ENCODE peak calls at places on chromosomes 1 and 21, in five cellular contexts. X is A673; J is OCI-M1; L is H9; T is CD8-positive, alpha-beta memory T cell. B is an unnamed sample.

GRCh38 chr1:178102218-178102617 is 8.3 kb downstream of the RASAL2 start:
- DNase-seq in J (no peak), T (no peak), X (no peak), L (no peak), B (no peak)

GRCh38 chr21:44013380-44014088 is 1.4 kb downstream of the TRAPPC10 start:
- DNase-seq in T (no peak), L (no peak), X (peak), J (peak), B (no peak)

GRCh38 chr1:6614019-6614952 is 755 bp downstream of the PHF13 start:
- DNase-seq in X (peak), T (peak), J (peak), L (no peak), B (no peak)

GRCh38 chr1:20233394-20233793 is 47.1 kb upstream of the PLA2G2C start:
- DNase-seq in X (peak), L (no peak), T (no peak), J (peak), B (no peak)

GRCh38 chr1:231414260-231415016 is 7.6 kb downstream of the EGLN1 start:
- DNase-seq in T (no peak), L (no peak), J (no peak), X (no peak), B (no peak)

GRCh38 chr1:9186082-9186859 is 48.3 kb upstream of the H6PD start:
- DNase-seq in J (no peak), X (no peak), L (no peak), T (no peak), B (no peak)

GRCh38 chr1:24503003-24503751 is 541 bp downstream of the RCAN3 start:
- DNase-seq in T (no peak), J (no peak), X (peak), L (no peak), B (peak)

GRCh38 chr1:116825735-116826438 is 71.7 kb downstream of the CD2 start:
- DNase-seq in L (peak), X (peak), T (no peak), J (no peak), B (peak)

GRCh38 chr1:47432071-47433036 is 5.5 kb upstream of the FOXD2 start:
- DNase-seq in T (peak), X (peak), L (peak), J (peak), B (peak)

GRCh38 chr1:15308135-15308534 is 61.1 kb downstream of the FHAD1 start:
- DNase-seq in T (no peak), L (no peak), X (no peak), J (no peak), B (no peak)

GRCh38 chr1:167066333-167067122 is 23.6 kb downstream of the GPA33 start:
- DNase-seq in T (peak), X (peak), L (peak), J (peak), B (peak)

GRCh38 chr1:41073971-41074370 is 52.4 kb upstream of the SLFNL1 start:
- DNase-seq in L (no peak), X (no peak), J (no peak), T (no peak), B (no peak)

GRCh38 chr1:204380293-204380831 is 20.6 kb upstream of the PLEKHA6 start:
- DNase-seq in J (no peak), T (no peak), L (no peak), X (no peak), B (peak)

GRCh38 chr1:160078392-160079195 is 2.7 kb upstream of the KCNJ9 start:
- DNase-seq in J (peak), X (peak), T (peak), L (peak), B (peak)

GRCh38 chr1:58823481-58824010 is 39.7 kb upstream of the JUN start:
- DNase-seq in X (no peak), T (no peak), J (no peak), L (no peak), B (peak)

GRCh38 chr1:204623365-204623893 is 62.1 kb downstream of the LRRN2 start:
- DNase-seq in J (peak), L (no peak), X (no peak), T (no peak), B (peak)

GRCh38 chr1:30058966-30059365 is 664.4 kb downstream of the MATN1 start:
- DNase-seq in L (no peak), J (no peak), X (peak), T (no peak), B (peak)

GRCh38 chr1:91545506-91546300 is 45.1 kb downstream of the CDC7 start:
- DNase-seq in L (no peak), T (no peak), X (no peak), J (no peak), B (no peak)

GRCh38 chr1:167984886-167985489 is 48.1 kb upstream of the MPC2 start:
- DNase-seq in T (no peak), J (peak), L (no peak), X (no peak), B (no peak)

GRCh38 chr1:87702455-87702854 is 373.8 kb downstream of the LMO4 start:
- DNase-seq in J (no peak), L (no peak), T (no peak), X (no peak), B (no peak)

GRCh38 chr21:34243562-34243961 is 120.2 kb upstream of the KCNE2 start:
- DNase-seq in L (peak), J (peak), T (no peak), X (peak), B (peak)

GRCh38 chr1:156476501-156477298 is 23.9 kb downstream of the MEF2D start:
- DNase-seq in J (no peak), X (peak), T (no peak), L (peak), B (peak)

GRCh38 chr1:7009741-7010525 is 224.7 kb downstream of the CAMTA1 start:
- DNase-seq in J (no peak), L (no peak), T (no peak), X (no peak), B (no peak)

GRCh38 chr1:85502625-85503083 is 37.7 kb upstream of the DDAH1 start:
- DNase-seq in T (no peak), L (peak), X (peak), J (peak), B (peak)

GRCh38 chr1:28494737-28495136 is 11.1 kb upstream of the RCC1 start:
- DNase-seq in T (no peak), L (no peak), X (no peak), J (peak), B (no peak)

GRCh38 chr1:89552481-89553194 is 28.0 kb downstream of the LRRC8B start:
- DNase-seq in J (peak), X (peak), L (no peak), T (no peak), B (no peak)

GRCh38 chr1:242651817-242652216 is 127.3 kb upstream of the PLD5 start:
- DNase-seq in X (peak), L (peak), J (peak), T (no peak), B (peak)

GRCh38 chr1:215530401-215530984 is 36.6 kb upstream of the KCTD3 start:
- DNase-seq in L (no peak), T (no peak), X (no peak), J (no peak), B (no peak)

GRCh38 chr1:92822907-92823306 is 8.9 kb upstream of the RPL5 start:
- DNase-seq in L (no peak), T (no peak), X (no peak), J (no peak), B (peak)

GRCh38 chr1:229251185-229251584 is 19.7 kb upstream of the RAB4A start:
- DNase-seq in X (no peak), T (no peak), J (no peak), L (no peak), B (no peak)

GRCh38 chr1:167344112-167344511 is 123.4 kb downstream of the POU2F1 start:
- DNase-seq in L (no peak), X (no peak), J (no peak), T (no peak), B (no peak)